ENCODE peak calls at places on chromosomes 6 and 20, in six cellular contexts. O, L, Y, W, X and Q are unnamed samples.

GRCh38 chr6:167782698-167783517 is 43.8 kb upstream of the AFDN start:
- DNase-seq in O (no peak), L (no peak), Y (no peak), W (no peak), X (peak), Q (no peak)

GRCh38 chr6:7998103-7998725 is 66.0 kb downstream of the BLOC1S5 start:
- DNase-seq in O (no peak), L (no peak), Y (no peak), W (no peak), X (no peak), Q (no peak)

GRCh38 chr6:170049641-170050491 is 241.0 kb downstream of the DLL1 start:
- DNase-seq in O (peak), L (no peak), Y (no peak), W (no peak), X (no peak), Q (peak)

GRCh38 chr20:4295226-4295625 is 279.9 kb upstream of the RNF24 start:
- DNase-seq in O (no peak), L (no peak), Y (no peak), W (no peak), X (no peak), Q (no peak)

GRCh38 chr6:157024745-157025144 is 247.6 kb downstream of the ARID1B start:
- DNase-seq in O (no peak), L (no peak), Y (no peak), W (no peak), X (no peak), Q (no peak)

GRCh38 chr20:10565922-10566897 is 107.6 kb downstream of the JAG1 start:
- DNase-seq in O (no peak), L (no peak), Y (no peak), W (no peak), X (no peak), Q (no peak)

GRCh38 chr6:6900566-6901204 is 207.1 kb upstream of the RREB1 start:
- DNase-seq in O (no peak), L (no peak), Y (no peak), W (no peak), X (no peak), Q (no peak)

GRCh38 chr6:161682982-161683381 is 409.1 kb upstream of the AGPAT4 start:
- DNase-seq in O (no peak), L (no peak), Y (no peak), W (no peak), X (no peak), Q (no peak)

GRCh38 chr6:40963019-40963418 is 76.0 kb downstream of the UNC5CL start:
- DNase-seq in O (no peak), L (no peak), Y (no peak), W (no peak), X (no peak), Q (no peak)

GRCh38 chr6:15527838-15528617 is 134.8 kb downstream of the DTNBP1 start:
- DNase-seq in O (no peak), L (no peak), Y (no peak), W (no peak), X (no peak), Q (no peak)

GRCh38 chr6:25007269-25007699 is 71.5 kb upstream of the RIPOR2 start:
- DNase-seq in O (no peak), L (no peak), Y (no peak), W (no peak), X (no peak), Q (no peak)

GRCh38 chr20:62296724-62297448 is 5.9 kb upstream of the ADRM1 start:
- DNase-seq in O (peak), L (no peak), Y (peak), W (no peak), X (no peak), Q (peak)

GRCh38 chr6:129264480-129265045 is 381.6 kb downstream of the LAMA2 start:
- DNase-seq in O (no peak), L (no peak), Y (no peak), W (no peak), X (no peak), Q (no peak)

GRCh38 chr6:13535306-13535705 is 39.1 kb upstream of the SIRT5 start:
- DNase-seq in O (no peak), L (no peak), Y (no peak), W (no peak), X (no peak), Q (no peak)

GRCh38 chr20:18197382-18198070 is 59.9 kb downstream of the KAT14 start:
- DNase-seq in O (no peak), L (no peak), Y (no peak), W (no peak), X (no peak), Q (no peak)

GRCh38 chr6:89146748-89147715 is 1.2 kb downstream of the PM20D2 start:
- DNase-seq in O (no peak), L (no peak), Y (no peak), W (no peak), X (no peak), Q (peak)

GRCh38 chr20:51767867-51768758 is at the start of gene ATP9A:
- DNase-seq in O (peak), L (no peak), Y (no peak), W (no peak), X (peak), Q (no peak)

GRCh38 chr6:6581014-6581413 is 7.5 kb upstream of the LY86 start:
- DNase-seq in O (no peak), L (no peak), Y (peak), W (no peak), X (no peak), Q (no peak)

GRCh38 chr6:170284866-170285469 is 5.9 kb downstream of the DLL1 start:
- DNase-seq in O (no peak), L (no peak), Y (no peak), W (no peak), X (peak), Q (no peak)

GRCh38 chr6:14549319-14549770 is 431.8 kb downstream of the CD83 start:
- DNase-seq in O (no peak), L (no peak), Y (no peak), W (no peak), X (no peak), Q (no peak)

GRCh38 chr20:55667955-55668354 is 337.4 kb downstream of the CBLN4 start:
- DNase-seq in O (no peak), L (no peak), Y (no peak), W (no peak), X (no peak), Q (no peak)

GRCh38 chr6:128932061-128932460 is 49.1 kb downstream of the LAMA2 start:
- DNase-seq in O (no peak), L (no peak), Y (no peak), W (no peak), X (no peak), Q (no peak)

GRCh38 chr20:41476013-41476441 is 109.4 kb upstream of the EMILIN3 start:
- DNase-seq in O (peak), L (no peak), Y (no peak), W (no peak), X (no peak), Q (no peak)

GRCh38 chr6:123967900-123968299 is 164.2 kb downstream of the NKAIN2 start:
- DNase-seq in O (no peak), L (no peak), Y (no peak), W (no peak), X (no peak), Q (no peak)

GRCh38 chr6:127120109-127120786 is 1.8 kb downstream of the RSPO3 start:
- DNase-seq in O (no peak), L (no peak), Y (no peak), W (no peak), X (peak), Q (peak)

GRCh38 chr6:48021904-48022303 is 89.1 kb downstream of the PTCHD4 start:
- DNase-seq in O (no peak), L (no peak), Y (no peak), W (no peak), X (no peak), Q (no peak)

GRCh38 chr6:160254467-160255312 is 3.9 kb downstream of the SLC22A2 start:
- DNase-seq in O (peak), L (no peak), Y (no peak), W (no peak), X (peak), Q (no peak)

GRCh38 chr6:7909323-7910276 is 988 bp downstream of the TXNDC5 start:
- DNase-seq in O (peak), L (peak), Y (no peak), W (no peak), X (peak), Q (peak)

GRCh38 chr6:116287668-116288282 is 8.0 kb upstream of the TSPYL1 start:
- DNase-seq in O (no peak), L (peak), Y (no peak), W (no peak), X (no peak), Q (no peak)

GRCh38 chr6:72580281-72580940 is 41.5 kb upstream of the KCNQ5 start:
- DNase-seq in O (peak), L (peak), Y (no peak), W (no peak), X (peak), Q (no peak)

GRCh38 chr6:45665859-45666258 is 288.1 kb upstream of the SUPT3H start:
- DNase-seq in O (no peak), L (no peak), Y (no peak), W (no peak), X (no peak), Q (no peak)

GRCh38 chr6:111550953-111551352 is 54.7 kb downstream of the TRAF3IP2 start:
- DNase-seq in O (no peak), L (no peak), Y (no peak), W (no peak), X (peak), Q (no peak)

GRCh38 chr6:158854214-158855101 is 35.3 kb upstream of the EZR start:
- DNase-seq in O (no peak), L (peak), Y (no peak), W (no peak), X (peak), Q (no peak)

GRCh38 chr6:6660339-6661045 is 72.0 kb downstream of the LY86 start:
- DNase-seq in O (no peak), L (no peak), Y (no peak), W (no peak), X (no peak), Q (no peak)

GRCh38 chr6:119929121-119929520 is 579.6 kb upstream of the MAN1A1 start:
- DNase-seq in O (no peak), L (no peak), Y (no peak), W (no peak), X (no peak), Q (no peak)

GRCh38 chr20:64095927-64096326 is 11.4 kb downstream of the NPBWR2 start:
- DNase-seq in O (no peak), L (no peak), Y (no peak), W (no peak), X (no peak), Q (no peak)

GRCh38 chr6:16681260-16681873 is 79.9 kb downstream of the ATXN1 start:
- DNase-seq in O (no peak), L (no peak), Y (no peak), W (no peak), X (no peak), Q (no peak)

GRCh38 chr6:137867685-137868509 is 838 bp downstream of the TNFAIP3 start:
- DNase-seq in O (peak), L (peak), Y (peak), W (no peak), X (peak), Q (no peak)

GRCh38 chr20:24871429-24872213 is 77.4 kb upstream of the CST7 start:
- DNase-seq in O (no peak), L (no peak), Y (no peak), W (no peak), X (no peak), Q (no peak)

DNA sequence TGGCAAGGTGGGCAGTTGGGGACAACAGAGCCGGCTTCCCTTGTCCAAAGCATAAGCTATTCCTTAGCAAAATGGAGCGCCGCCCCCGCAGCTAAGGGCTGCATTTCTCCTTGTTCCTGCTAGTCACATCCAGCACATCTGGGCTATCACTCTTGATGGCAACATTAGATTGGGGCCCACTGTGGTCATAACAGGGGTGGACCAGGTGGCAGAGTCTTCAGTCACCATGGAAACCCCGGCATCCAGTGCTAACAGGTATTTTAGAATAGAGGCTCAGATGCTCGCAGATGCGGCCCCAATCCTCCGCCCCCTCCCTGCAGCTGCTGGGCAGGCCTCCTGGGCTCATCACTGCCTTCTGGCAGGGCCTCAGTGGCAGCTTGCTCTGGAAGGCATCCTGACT is 168.2 kb upstream of the PROKR2 start:
- DNase-seq in O (no peak), L (no peak), Y (no peak), W (no peak), X (no peak), Q (no peak)
- H3K27ac ChIP-seq in O (no peak), L (no peak), Y (no peak), W (no peak), X (no peak), Q (no peak)

DNA sequence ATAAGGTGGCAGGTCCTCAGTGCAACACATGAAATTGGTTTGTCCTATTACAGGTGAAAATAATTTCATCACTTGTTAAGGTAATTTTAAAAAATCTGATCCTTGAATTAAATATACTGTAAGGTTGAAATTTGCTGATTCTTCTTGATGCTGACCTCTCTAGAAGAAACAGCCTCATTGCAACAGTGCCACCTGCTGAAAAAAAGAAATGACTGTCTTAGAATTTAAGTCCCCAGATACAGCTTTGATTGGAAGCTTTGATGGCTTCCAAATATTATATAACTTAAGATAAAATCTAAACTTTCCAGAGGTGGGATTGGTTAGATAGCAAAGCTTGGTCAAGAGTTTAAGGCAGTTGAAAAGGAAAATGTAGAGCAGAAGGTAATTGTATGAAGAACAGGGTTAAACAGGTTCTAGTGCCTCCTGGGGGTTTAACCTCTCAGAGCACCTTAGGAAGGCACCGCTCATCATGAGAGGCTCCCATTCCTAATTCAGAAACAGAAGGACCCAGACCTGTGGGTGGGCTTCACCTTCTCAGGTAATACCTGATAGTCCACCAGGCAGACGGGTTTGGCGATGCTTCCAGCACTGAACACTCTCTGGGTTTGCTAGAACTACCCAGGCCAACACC is 401.0 kb downstream of the PAX1 start:
- DNase-seq in O (no peak), L (peak), Y (no peak), W (no peak), X (peak), Q (no peak)
- TF ChIP-seq CTCF in O (no peak), L (no peak), Y (no peak), W (no peak), X (peak), Q (no peak)

GRCh38 chr20:7994809-7995208 is 24.8 kb downstream of the TMX4 start:
- DNase-seq in O (no peak), L (no peak), Y (no peak), W (no peak), X (no peak), Q (no peak)

GRCh38 chr20:7993238-7993637 is 26.3 kb downstream of the TMX4 start:
- DNase-seq in O (no peak), L (no peak), Y (no peak), W (no peak), X (no peak), Q (no peak)

GRCh38 chr20:7993703-7994102 is 25.9 kb downstream of the TMX4 start:
- DNase-seq in O (no peak), L (no peak), Y (no peak), W (no peak), X (no peak), Q (no peak)

DNA sequence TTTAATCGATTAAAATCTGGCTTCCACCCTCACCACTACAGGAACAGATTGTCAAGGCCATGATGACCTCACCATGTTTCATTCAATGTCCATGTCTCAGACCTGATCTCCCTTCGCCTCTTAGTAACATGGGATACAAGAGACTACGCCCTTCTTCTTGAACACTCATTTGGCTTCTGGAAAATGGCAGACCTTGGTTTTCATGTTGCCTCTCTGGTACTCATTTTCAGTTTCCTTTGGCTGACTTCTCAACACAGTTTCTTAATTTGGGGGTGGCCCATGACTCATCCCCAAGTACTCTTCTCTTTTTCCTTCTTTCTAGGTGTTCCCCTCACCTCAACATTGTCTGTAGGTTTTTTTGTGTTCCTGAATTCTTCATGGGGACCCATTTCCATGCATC is 22.7 kb downstream of the TMX4 start:
- DNase-seq in O (no peak), L (no peak), Y (no peak), W (no peak), X (no peak), Q (no peak)
- H3K27ac ChIP-seq in O (no peak), L (no peak), Y (no peak), W (no peak), X (no peak), Q (no peak)

DNA sequence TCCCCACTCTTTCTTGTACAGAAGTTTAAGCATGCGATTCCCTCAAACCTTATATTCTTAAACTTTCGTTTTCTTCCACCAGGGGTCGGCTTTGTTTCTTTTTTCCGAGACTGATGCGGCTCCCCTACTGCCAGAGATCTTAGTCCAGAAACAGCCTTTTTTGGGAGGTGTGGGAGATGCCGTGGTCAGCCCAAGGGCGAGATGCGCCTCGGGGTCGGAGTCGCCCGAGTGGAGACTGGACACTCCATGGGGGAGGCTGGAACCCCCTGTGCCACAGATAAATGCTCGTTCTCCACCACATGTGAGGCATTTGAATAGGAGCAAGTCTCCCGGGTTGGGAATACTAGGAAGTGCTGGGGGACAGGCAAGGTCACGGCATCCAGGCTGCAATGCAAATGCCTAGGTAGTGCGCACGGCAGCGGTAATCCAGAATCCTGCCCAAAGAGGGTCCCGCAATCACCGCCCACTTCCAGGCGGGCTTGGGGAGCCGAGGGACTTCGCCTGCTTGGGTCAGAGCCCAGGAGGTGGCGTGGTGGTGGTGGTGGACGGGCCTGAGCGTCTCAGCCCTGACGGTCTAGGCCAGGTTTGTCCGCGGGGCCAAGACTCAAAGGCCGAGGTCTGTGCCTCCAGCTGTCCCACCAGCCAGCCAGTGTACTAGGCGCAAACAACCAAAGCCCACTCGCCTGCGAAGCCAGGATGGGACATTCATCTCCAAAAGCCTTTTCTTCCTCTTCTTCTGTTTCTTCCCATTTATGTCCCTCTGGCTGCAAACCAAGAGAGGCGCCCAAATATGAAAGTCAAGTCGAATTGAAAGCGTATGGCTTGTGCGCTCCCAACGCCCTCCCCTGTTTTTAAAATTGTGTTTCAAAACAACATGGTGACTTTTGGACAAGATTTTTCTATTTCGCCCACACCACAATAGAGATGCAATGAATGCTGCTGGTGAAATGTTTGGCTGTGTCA is 39.3 kb upstream of the OSTM1 start:
- DNase-seq in O (peak), L (peak), Y (no peak), W (no peak), X (peak), Q (no peak)
- TF ChIP-seq CTCF in O (no peak), L (peak), Y (peak), W (no peak), X (peak), Q (no peak)

DNA sequence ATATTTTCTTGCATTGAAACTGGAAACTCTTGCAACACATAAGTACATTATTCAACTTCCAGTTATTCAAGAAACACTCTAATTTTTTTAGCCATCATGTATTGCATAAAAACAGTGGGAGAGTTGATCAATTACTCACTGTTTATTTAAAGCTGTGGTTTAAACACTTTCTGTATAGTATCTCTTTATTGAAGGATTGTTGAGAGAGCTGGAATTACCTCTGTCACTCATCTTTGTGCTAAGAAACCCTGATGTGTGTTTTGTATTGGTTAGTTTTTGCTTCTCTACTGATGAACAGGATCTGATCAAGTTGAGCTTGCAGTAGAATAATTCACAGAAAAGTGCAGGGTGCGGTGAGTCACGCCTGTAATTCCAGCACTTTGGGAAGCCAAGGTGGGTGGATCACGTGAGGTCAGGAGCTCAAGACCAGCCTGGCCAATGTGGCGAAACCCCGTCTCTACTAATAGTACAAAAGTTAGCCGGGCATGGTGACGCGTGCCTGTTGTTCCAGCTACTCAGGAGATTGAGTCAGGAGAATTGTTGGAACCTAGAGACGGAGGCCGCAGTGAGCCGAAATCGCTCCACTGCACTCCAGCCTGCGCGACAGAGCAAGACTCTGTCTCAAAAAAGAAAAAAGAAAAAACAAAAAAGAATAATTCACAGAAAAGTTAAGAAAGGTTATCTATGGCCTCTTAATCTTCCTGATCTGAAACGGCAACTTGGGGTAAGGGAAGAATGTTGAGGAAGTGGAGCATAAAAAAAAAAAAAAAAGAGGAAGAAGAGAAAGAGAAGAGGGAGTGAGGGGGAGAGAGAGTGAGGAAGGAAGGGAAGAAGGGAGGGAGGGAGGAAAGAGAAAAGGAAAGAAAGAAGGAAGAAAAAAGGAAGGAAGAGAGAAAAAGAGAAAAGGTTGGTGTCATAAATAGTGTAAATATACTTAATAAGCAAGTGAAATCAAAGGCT is 69.2 kb upstream of the NCOA3 start:
- DNase-seq in O (no peak), L (peak), Y (no peak), W (no peak), X (no peak), Q (peak)
- H3K27ac ChIP-seq in O (no peak), L (peak), Y (no peak), W (peak), X (no peak), Q (no peak)